ENCODE peak calls at places on chromosomes 6 and 20, in five cellular contexts. One of them, this sample, is unnamed.
A peak's percentile ranks its signal among the peaks of the same experiment; 100 is the strongest.

GRCh38 chr20:16758459-16759160 is 10.5 kb downstream of the OTOR start:
- DNase-seq in mesendoderm: no peak
- DNase-seq in transverse colon: no peak
- DNase-seq in heart left ventricle: no peak
- DNase-seq in RWPE1: no peak
- DNase-seq in this sample: no peak

GRCh38 chr6:291148-291696 is 1.1 kb upstream of the DUSP22 start:
- DNase-seq in mesendoderm: peak; percentile 28
- DNase-seq in transverse colon: no peak
- DNase-seq in heart left ventricle: no peak
- DNase-seq in RWPE1: peak; percentile 59
- DNase-seq in this sample: peak; percentile 60

GRCh38 chr6:45184937-45185336 is 143.2 kb upstream of the RUNX2 start:
- DNase-seq in mesendoderm: peak; percentile 45
- DNase-seq in transverse colon: no peak
- DNase-seq in heart left ventricle: no peak
- DNase-seq in RWPE1: no peak
- DNase-seq in this sample: no peak

GRCh38 chr6:43402819-43403218 is 24.5 kb upstream of the ABCC10 start:
- DNase-seq in mesendoderm: peak; percentile 32
- DNase-seq in transverse colon: no peak
- DNase-seq in heart left ventricle: no peak
- DNase-seq in RWPE1: no peak
- DNase-seq in this sample: no peak

GRCh38 chr6:3138341-3138740 is 19.0 kb downstream of the TUBB2A start:
- DNase-seq in mesendoderm: no peak
- DNase-seq in transverse colon: no peak
- DNase-seq in heart left ventricle: no peak
- DNase-seq in RWPE1: peak; percentile 51
- DNase-seq in this sample: no peak

GRCh38 chr6:74320715-74321114 is 624.7 kb downstream of the CD109 start:
- DNase-seq in mesendoderm: no peak
- DNase-seq in transverse colon: no peak
- DNase-seq in heart left ventricle: no peak
- DNase-seq in RWPE1: no peak
- DNase-seq in this sample: no peak

GRCh38 chr6:130148181-130148580 is 74.6 kb downstream of the SAMD3 start:
- DNase-seq in mesendoderm: peak; percentile 23
- DNase-seq in transverse colon: no peak
- DNase-seq in heart left ventricle: no peak
- DNase-seq in RWPE1: no peak
- DNase-seq in this sample: no peak

GRCh38 chr6:163872335-163872734 is 457.8 kb downstream of the QKI start:
- DNase-seq in mesendoderm: no peak
- DNase-seq in transverse colon: no peak
- DNase-seq in heart left ventricle: no peak
- DNase-seq in RWPE1: peak; percentile 15
- DNase-seq in this sample: no peak

GRCh38 chr6:137013031-137013430 is 31.7 kb downstream of the IL20RA start:
- DNase-seq in mesendoderm: no peak
- DNase-seq in transverse colon: no peak
- DNase-seq in heart left ventricle: no peak
- DNase-seq in RWPE1: peak; percentile 63
- DNase-seq in this sample: no peak

GRCh38 chr6:444653-445275 is 53.2 kb downstream of the IRF4 start:
- DNase-seq in mesendoderm: no peak
- DNase-seq in transverse colon: no peak
- DNase-seq in heart left ventricle: no peak
- DNase-seq in RWPE1: no peak
- DNase-seq in this sample: no peak

GRCh38 chr20:16054917-16055316 is 518.3 kb downstream of the KIF16B start:
- DNase-seq in mesendoderm: no peak
- DNase-seq in transverse colon: no peak
- DNase-seq in heart left ventricle: no peak
- DNase-seq in RWPE1: no peak
- DNase-seq in this sample: no peak

GRCh38 chr6:131825946-131826345 is 18.1 kb downstream of the ENPP1 start:
- DNase-seq in mesendoderm: no peak
- DNase-seq in transverse colon: no peak
- DNase-seq in heart left ventricle: no peak
- DNase-seq in RWPE1: no peak
- DNase-seq in this sample: no peak

GRCh38 chr6:38179300-38179699 is 359.8 kb downstream of the ZFAND3 start:
- DNase-seq in mesendoderm: no peak
- DNase-seq in transverse colon: no peak
- DNase-seq in heart left ventricle: no peak
- DNase-seq in RWPE1: no peak
- DNase-seq in this sample: no peak

GRCh38 chr6:104969785-104970581 is 13.1 kb downstream of the LIN28B start:
- DNase-seq in mesendoderm: no peak
- DNase-seq in transverse colon: no peak
- DNase-seq in heart left ventricle: no peak
- DNase-seq in RWPE1: no peak
- DNase-seq in this sample: no peak

GRCh38 chr6:109978174-109979032 is at the start of gene GPR6:
- DNase-seq in mesendoderm: peak; percentile 93
- DNase-seq in transverse colon: peak; percentile 25
- DNase-seq in heart left ventricle: peak; percentile 67
- DNase-seq in RWPE1: peak; percentile 45
- DNase-seq in this sample: peak; percentile 5

GRCh38 chr6:134318396-134319281 is 727 bp upstream of the SGK1 start:
- DNase-seq in mesendoderm: no peak
- DNase-seq in transverse colon: no peak
- DNase-seq in heart left ventricle: no peak
- DNase-seq in RWPE1: no peak
- DNase-seq in this sample: no peak
- H3K27ac ChIP-seq in mesendoderm: no peak overlapping the region
- H3K27ac ChIP-seq in transverse colon: no peak overlapping the region
- H3K27ac ChIP-seq in heart left ventricle: no peak overlapping the region
- H3K27ac ChIP-seq in RWPE1: no peak overlapping the region
- H3K27ac ChIP-seq in this sample: no peak overlapping the region

GRCh38 chr6:129112591-129112990 is 229.7 kb downstream of the LAMA2 start:
- DNase-seq in mesendoderm: no peak
- DNase-seq in transverse colon: no peak
- DNase-seq in heart left ventricle: no peak
- DNase-seq in RWPE1: no peak
- DNase-seq in this sample: no peak

GRCh38 chr6:129117355-129117754 is 234.4 kb downstream of the LAMA2 start:
- DNase-seq in mesendoderm: no peak
- DNase-seq in transverse colon: no peak
- DNase-seq in heart left ventricle: no peak
- DNase-seq in RWPE1: no peak
- DNase-seq in this sample: no peak

GRCh38 chr6:129115491-129115890 is 232.6 kb downstream of the LAMA2 start:
- DNase-seq in mesendoderm: no peak
- DNase-seq in transverse colon: no peak
- DNase-seq in heart left ventricle: no peak
- DNase-seq in RWPE1: no peak
- DNase-seq in this sample: no peak

GRCh38 chr6:129113637-129114036 is 230.7 kb downstream of the LAMA2 start:
- DNase-seq in mesendoderm: no peak
- DNase-seq in transverse colon: no peak
- DNase-seq in heart left ventricle: no peak
- DNase-seq in RWPE1: no peak
- DNase-seq in this sample: no peak

DNA sequence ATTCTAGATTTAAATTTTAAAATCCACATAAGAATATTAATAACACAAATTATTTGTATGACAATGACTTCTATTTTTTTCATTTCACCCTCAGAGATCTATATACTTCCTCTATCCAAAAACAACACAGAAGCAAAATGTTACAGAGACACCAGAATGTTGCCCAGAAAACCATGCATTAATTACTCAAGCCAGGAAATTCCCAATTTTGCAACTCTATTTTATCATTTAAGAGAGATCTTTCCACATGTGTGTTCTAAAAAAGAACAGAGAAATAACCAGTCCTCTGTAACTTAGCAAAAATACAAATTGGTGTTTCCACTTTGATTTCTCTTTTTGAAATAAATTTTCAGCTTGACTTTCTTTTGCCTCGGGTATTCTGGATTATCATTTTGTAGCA is 232.1 kb downstream of the LAMA2 start:
- DNase-seq in mesendoderm: no peak
- DNase-seq in transverse colon: no peak
- DNase-seq in heart left ventricle: no peak
- DNase-seq in RWPE1: no peak
- DNase-seq in this sample: no peak
- H3K27ac ChIP-seq in mesendoderm: no peak overlapping the region
- H3K27ac ChIP-seq in transverse colon: no peak overlapping the region
- H3K27ac ChIP-seq in heart left ventricle: peak overlapping the region; percentile 54
- H3K27ac ChIP-seq in RWPE1: no peak overlapping the region
- H3K27ac ChIP-seq in this sample: no peak overlapping the region

GRCh38 chr6:34276881-34277762 is 28.3 kb upstream of the SMIM29 start:
- DNase-seq in mesendoderm: no peak
- DNase-seq in transverse colon: no peak
- DNase-seq in heart left ventricle: peak; percentile 59
- DNase-seq in RWPE1: no peak
- DNase-seq in this sample: no peak
- H3K27ac ChIP-seq in mesendoderm: no peak overlapping the region
- H3K27ac ChIP-seq in transverse colon: no peak overlapping the region
- H3K27ac ChIP-seq in heart left ventricle: peak overlapping the region; percentile 51
- H3K27ac ChIP-seq in RWPE1: no peak overlapping the region
- H3K27ac ChIP-seq in this sample: no peak overlapping the region

GRCh38 chr20:54468082-54468481 is 7.3 kb upstream of the DOK5 start:
- DNase-seq in mesendoderm: no peak
- DNase-seq in transverse colon: no peak
- DNase-seq in heart left ventricle: peak; percentile 60
- DNase-seq in RWPE1: no peak
- DNase-seq in this sample: no peak
- H3K27ac ChIP-seq in mesendoderm: no peak overlapping the region
- H3K27ac ChIP-seq in transverse colon: no peak overlapping the region
- H3K27ac ChIP-seq in heart left ventricle: no peak overlapping the region
- H3K27ac ChIP-seq in RWPE1: no peak overlapping the region
- H3K27ac ChIP-seq in this sample: no peak overlapping the region

DNA sequence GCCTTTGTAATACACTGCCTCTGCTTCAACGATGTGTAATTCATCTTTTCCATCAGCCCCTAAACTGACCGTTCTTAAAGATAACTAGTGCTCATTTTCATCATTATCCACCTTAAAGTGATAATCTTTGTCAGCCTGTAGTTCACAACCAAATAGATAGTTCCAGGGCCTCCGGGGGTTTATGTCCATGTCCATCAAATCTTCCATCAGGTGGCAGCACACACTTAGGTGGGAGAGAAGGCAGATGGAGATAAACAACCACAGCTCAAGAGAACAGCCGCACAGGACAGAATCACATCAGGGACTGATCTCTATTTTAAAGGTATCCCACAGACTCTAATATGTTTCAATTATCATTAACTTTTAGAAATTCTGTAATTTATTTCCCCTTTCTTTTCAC is 90.9 kb downstream of the LMBRD1 start:
- DNase-seq in mesendoderm: peak; percentile 23
- DNase-seq in transverse colon: no peak
- DNase-seq in heart left ventricle: no peak
- DNase-seq in RWPE1: no peak
- DNase-seq in this sample: no peak
- H3K27ac ChIP-seq in mesendoderm: no peak overlapping the region
- H3K27ac ChIP-seq in transverse colon: no peak overlapping the region
- H3K27ac ChIP-seq in heart left ventricle: no peak overlapping the region
- H3K27ac ChIP-seq in RWPE1: no peak overlapping the region
- H3K27ac ChIP-seq in this sample: no peak overlapping the region

GRCh38 chr6:167832497-167833395 is 6.0 kb downstream of the AFDN start:
- DNase-seq in mesendoderm: no peak
- DNase-seq in transverse colon: no peak
- DNase-seq in heart left ventricle: no peak
- DNase-seq in RWPE1: no peak
- DNase-seq in this sample: no peak
- H3K27ac ChIP-seq in mesendoderm: no peak overlapping the region
- H3K27ac ChIP-seq in transverse colon: peak overlapping the region; percentile 18
- H3K27ac ChIP-seq in heart left ventricle: no peak overlapping the region
- H3K27ac ChIP-seq in RWPE1: no peak overlapping the region
- H3K27ac ChIP-seq in this sample: peak overlapping the region; percentile 84